ENCODE peak calls at places on chromosomes 13 and 19, in four cellular contexts. P, T, X and K are unnamed samples.

GRCh38 chr19:6828698-6829633 is 56.5 kb downstream of the VAV1 start:
- DNase-seq in P (no peak), T (no peak), X (peak; percentile 22), K (peak; percentile 10)

GRCh38 chr13:29319451-29319850 is 276.0 kb downstream of the SLC7A1 start:
- DNase-seq in P (no peak), T (no peak), X (no peak), K (no peak)

GRCh38 chr19:39074205-39074692 is 9.9 kb upstream of the ACP7 start:
- DNase-seq in P (no peak), T (no peak), X (no peak), K (no peak)

GRCh38 chr13:30431269-30431950 is 9.1 kb downstream of the UBE2L5 start:
- DNase-seq in P (no peak), T (no peak), X (no peak), K (no peak)

GRCh38 chr13:50672025-50672424 is 171.5 kb downstream of the DLEU7 start:
- DNase-seq in P (no peak), T (no peak), X (no peak), K (no peak)

GRCh38 chr19:39497850-39498261 is 891 bp upstream of the DLL3 start:
- DNase-seq in P (no peak), T (no peak), X (no peak), K (no peak)

GRCh38 chr13:76330756-76331155 is 555.4 kb downstream of the KCTD12 start:
- DNase-seq in P (no peak), T (no peak), X (no peak), K (no peak)

GRCh38 chr13:114099191-114099590 is 33.2 kb downstream of the RASA3 start:
- DNase-seq in P (peak; percentile 90), T (peak; percentile 95), X (no peak), K (no peak)

GRCh38 chr13:33870046-33870668 is 52.2 kb downstream of the RFC3 start:
- DNase-seq in P (no peak), T (no peak), X (no peak), K (no peak)

GRCh38 chr13:102395939-102396338 is 5.9 kb downstream of the FGF14 start:
- DNase-seq in P (no peak), T (no peak), X (no peak), K (no peak)

GRCh38 chr13:112711528-112712265 is 21.9 kb downstream of the ATP11A start:
- DNase-seq in P (peak; percentile 94), T (peak; percentile 92), X (no peak), K (no peak)

GRCh38 chr13:21139374-21139773 is 37.0 kb downstream of the SKA3 start:
- DNase-seq in P (no peak), T (no peak), X (no peak), K (no peak)

GRCh38 chr13:51435002-51435578 is 17.7 kb downstream of the INTS6 start:
- DNase-seq in P (no peak), T (no peak), X (no peak), K (no peak)

GRCh38 chr19:51181377-51181912 is 39.3 kb downstream of the SIGLEC7 start:
- DNase-seq in P (no peak), T (no peak), X (no peak), K (no peak)
- H3K4me3 ChIP-seq in P (no peak overlapping the region), T (no peak overlapping the region), X (no peak overlapping the region), K (no peak overlapping the region)

DNA sequence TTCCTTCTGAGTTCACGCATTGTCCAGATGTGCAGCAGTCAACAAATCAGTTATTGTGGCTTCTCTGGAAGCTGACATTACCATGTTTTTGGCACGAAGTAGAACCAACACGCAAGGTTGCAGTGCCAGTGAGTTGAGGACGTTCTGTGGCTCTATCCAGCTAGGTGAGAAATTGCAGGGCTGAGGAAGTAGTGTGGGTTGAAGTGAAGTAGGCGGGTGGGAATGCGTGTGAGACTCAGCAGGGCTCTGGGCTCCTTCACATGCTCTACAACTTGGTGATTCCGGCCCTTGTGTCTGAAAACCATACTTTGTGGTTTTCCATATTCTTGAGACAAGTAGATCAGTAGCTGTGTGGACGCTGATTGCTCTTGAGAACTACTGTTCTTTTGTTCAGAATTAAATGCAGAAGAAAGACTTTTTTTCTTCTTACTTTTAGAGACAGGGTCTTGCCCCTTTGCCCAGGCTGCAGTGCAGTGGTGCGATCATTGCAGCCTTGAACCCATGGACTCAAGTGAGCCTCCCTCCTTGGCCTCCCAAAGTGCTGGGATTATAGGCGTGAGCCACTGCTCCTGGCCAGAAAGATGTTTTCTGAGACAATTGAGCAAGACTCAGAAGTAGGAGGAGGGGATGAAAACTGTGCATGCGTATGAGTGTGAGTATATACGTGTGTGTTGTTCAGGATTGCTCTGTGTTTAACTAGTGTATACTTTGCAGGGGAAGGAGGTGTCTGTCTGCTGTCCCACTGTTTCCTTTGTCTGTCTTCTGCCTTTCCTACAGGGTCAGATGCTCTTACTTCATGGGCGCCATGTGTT is 46.2 kb downstream of the GATAD2A start:
- DNase-seq in P (no peak), T (peak; percentile 15), X (no peak), K (no peak)
- H3K4me3 ChIP-seq in P (no peak overlapping the region), T (no peak overlapping the region), X (peak overlapping the region; percentile 19), K (no peak overlapping the region)

GRCh38 chr19:35901854-35902661 is at the start of gene HCST:
- DNase-seq in P (no peak), T (no peak), X (peak; percentile 66), K (peak; percentile 47)

GRCh38 chr19:35901055-35901644 is 810 bp upstream of the NFKBID start:
- DNase-seq in P (no peak), T (no peak), X (no peak), K (no peak)

GRCh38 chr19:35903550-35904179 is 1.3 kb downstream of the HCST start:
- DNase-seq in P (peak; percentile 79), T (peak; percentile 94), X (peak; percentile 91), K (peak; percentile 81)

GRCh38 chr19:35904312-35905068 is 2.2 kb downstream of the HCST start:
- DNase-seq in P (no peak), T (no peak), X (no peak), K (no peak)

GRCh38 chr19:35902870-35903475 is 644 bp downstream of the HCST start:
- DNase-seq in P (no peak), T (no peak), X (no peak), K (no peak)
- H3K4me3 ChIP-seq in P (peak overlapping the region; percentile 21), T (no peak overlapping the region), X (peak overlapping the region; percentile 84), K (peak overlapping the region; percentile 85)

GRCh38 chr19:14383556-14383897 is 2.3 kb downstream of the ADGRE5 start:
- DNase-seq in P (no peak), T (no peak), X (no peak), K (no peak)
- H3K4me3 ChIP-seq in P (peak overlapping the region; percentile 61), T (peak overlapping the region; percentile 50), X (peak overlapping the region; percentile 95), K (peak overlapping the region; percentile 99)

GRCh38 chr13:27792393-27793218 is at the start of gene GSX1:
- DNase-seq in P (no peak), T (peak; percentile 88), X (peak; percentile 37), K (no peak)

GRCh38 chr13:27791901-27792392 is 336 bp upstream of the GSX1 start:
- DNase-seq in P (no peak), T (no peak), X (no peak), K (no peak)

GRCh38 chr13:27790523-27790922 is 1.8 kb upstream of the GSX1 start:
- DNase-seq in P (no peak), T (no peak), X (no peak), K (no peak)

GRCh38 chr13:27789495-27790303 is 2.6 kb upstream of the GSX1 start:
- DNase-seq in P (no peak), T (no peak), X (no peak), K (no peak)

GRCh38 chr13:27791146-27791900 is 960 bp upstream of the GSX1 start:
- DNase-seq in P (no peak), T (no peak), X (no peak), K (no peak)
- H3K4me3 ChIP-seq in P (peak overlapping the region; percentile 24), T (peak overlapping the region; percentile 31), X (peak overlapping the region; percentile 59), K (peak overlapping the region; percentile 61)

GRCh38 chr19:5006201-5006600 is 37.3 kb downstream of the KDM4B start:
- DNase-seq in P (no peak), T (no peak), X (no peak), K (no peak)
- H3K4me3 ChIP-seq in P (no peak overlapping the region), T (no peak overlapping the region), X (no peak overlapping the region), K (no peak overlapping the region)

GRCh38 chr13:99955107-99955746 is 16.3 kb downstream of the ZIC5 start:
- DNase-seq in P (no peak), T (no peak), X (no peak), K (no peak)

GRCh38 chr13:99955747-99956472 is 15.7 kb downstream of the ZIC5 start:
- DNase-seq in P (no peak), T (no peak), X (no peak), K (no peak)

GRCh38 chr13:99958402-99959126 is 13.0 kb downstream of the ZIC5 start:
- DNase-seq in P (no peak), T (no peak), X (no peak), K (no peak)

GRCh38 chr13:99959127-99959529 is 12.4 kb downstream of the ZIC5 start:
- DNase-seq in P (no peak), T (no peak), X (no peak), K (no peak)

DNA sequence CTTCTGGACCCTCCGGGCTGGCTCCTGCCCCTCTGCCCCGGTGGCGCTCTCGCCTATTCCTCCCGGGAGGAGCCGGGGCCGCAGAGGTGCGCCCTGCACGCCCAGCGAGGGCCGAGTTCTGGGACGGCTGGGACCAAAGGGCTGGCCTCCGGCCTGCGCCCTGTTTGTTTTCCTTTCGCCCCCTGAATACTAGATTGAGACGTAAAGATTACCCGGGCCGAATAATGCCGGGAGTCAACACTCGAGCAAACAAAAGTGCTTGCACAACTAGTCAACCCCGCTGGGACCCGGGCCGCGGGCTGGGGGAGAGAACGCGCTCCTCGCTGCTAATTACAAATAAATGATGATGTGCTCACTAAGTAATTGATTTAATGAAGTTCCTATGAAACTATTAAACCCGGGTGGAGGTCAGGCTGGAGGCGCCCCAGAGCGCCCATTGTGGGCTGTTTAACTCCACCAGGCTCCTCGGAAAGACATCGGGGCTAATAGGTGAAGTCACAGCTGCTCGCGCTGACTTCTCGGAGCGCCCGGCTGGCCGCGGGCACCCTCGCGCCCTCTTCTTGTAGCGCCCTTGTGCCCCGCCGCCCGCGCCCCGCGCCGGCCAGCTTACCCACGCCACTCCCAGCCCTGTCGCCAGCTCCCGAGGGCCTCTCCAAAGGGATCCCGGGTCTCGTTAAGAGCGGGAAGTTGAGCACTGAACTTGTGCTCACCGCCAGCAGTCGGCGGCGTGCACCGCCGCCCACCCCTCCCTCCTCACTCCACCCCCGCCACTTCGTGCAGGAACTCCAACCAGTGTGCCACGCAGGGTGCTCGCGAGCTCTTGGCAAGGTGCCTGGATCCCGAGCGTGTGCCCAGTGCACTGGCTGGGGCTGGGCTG is 14.9 kb downstream of the ZIC5 start:
- DNase-seq in P (no peak), T (no peak), X (no peak), K (no peak)
- H3K4me3 ChIP-seq in P (peak overlapping the region; percentile 23), T (no peak overlapping the region), X (peak overlapping the region; percentile 24), K (peak overlapping the region; percentile 22)